ENCODE peak calls at places on chromosomes 12 and 14, in seven cellular contexts. J, T, Y, M, R, A and D are unnamed samples.

GRCh38 chr12:16282978-16283377 is 5.5 kb upstream of the SLC15A5 start:
- DNase-seq in J (no peak), Y (no peak), M (no peak), T (no peak), R (no peak), A (no peak), D (no peak)

GRCh38 chr14:26594756-26595545 is 2.9 kb downstream of the NOVA1 start:
- DNase-seq in R (no peak), J (no peak), T (no peak), Y (no peak), M (no peak), A (no peak), D (no peak)

GRCh38 chr14:89027097-89027740 is 202.8 kb downstream of the TTC8 start:
- DNase-seq in R (no peak), M (no peak), Y (peak), J (peak), A (no peak), T (peak), D (peak)

GRCh38 chr14:37615582-37616289 is 20.3 kb downstream of the TTC6 start:
- DNase-seq in A (no peak), Y (no peak), M (no peak), R (no peak), J (no peak), T (no peak), D (no peak)

GRCh38 chr12:2606186-2606910 is 188.4 kb upstream of the FKBP4 start:
- DNase-seq in R (no peak), Y (no peak), A (no peak), T (no peak), M (no peak), J (no peak), D (no peak)

GRCh38 chr14:57136669-57137068 is 132.0 kb downstream of the EXOC5 start:
- DNase-seq in J (no peak), R (no peak), M (no peak), A (no peak), T (no peak), Y (no peak), D (peak)

GRCh38 chr14:53491256-53491905 is 338.3 kb upstream of the DDHD1 start:
- DNase-seq in J (no peak), R (no peak), T (no peak), M (no peak), A (no peak), Y (no peak), D (no peak)

GRCh38 chr14:22836301-22837058 is at the start of gene MMP14:
- DNase-seq in T (no peak), J (no peak), M (no peak), Y (no peak), R (no peak), A (peak), D (no peak)

GRCh38 chr14:75198291-75198933 is 22.0 kb upstream of the TMED10 start:
- DNase-seq in R (no peak), M (no peak), Y (no peak), T (no peak), J (peak), A (peak), D (no peak)

GRCh38 chr14:65336191-65336591 is 76.3 kb upstream of the FUT8 start:
- DNase-seq in A (no peak), T (no peak), J (no peak), R (no peak), Y (no peak), M (no peak), D (no peak)

GRCh38 chr12:72267974-72268373 is 4.2 kb upstream of the TRHDE start:
- DNase-seq in Y (no peak), M (no peak), T (no peak), J (no peak), R (no peak), A (no peak), D (no peak)

GRCh38 chr14:104745431-104745830 is 7.5 kb upstream of the SIVA1 start:
- DNase-seq in A (no peak), J (no peak), R (no peak), Y (no peak), T (no peak), M (no peak), D (no peak)

GRCh38 chr14:82075566-82075965 is 541.9 kb upstream of the SEL1L start:
- DNase-seq in T (no peak), M (no peak), Y (no peak), A (no peak), R (peak), J (no peak), D (peak)

GRCh38 chr12:132506730-132507538 is 17.0 kb downstream of the FBRSL1 start:
- DNase-seq in R (no peak), J (no peak), Y (no peak), T (peak), A (peak), M (no peak), D (no peak)

GRCh38 chr14:90017371-90017770 is 44.4 kb upstream of the KCNK13 start:
- DNase-seq in R (no peak), Y (no peak), M (no peak), J (no peak), A (no peak), T (no peak), D (no peak)

GRCh38 chr12:100826323-100826722 is 31.7 kb downstream of the ANO4 start:
- DNase-seq in J (peak), A (no peak), M (no peak), Y (peak), T (peak), R (no peak), D (peak)

GRCh38 chr12:115394498-115395220 is 710.7 kb upstream of the TBX3 start:
- DNase-seq in R (no peak), M (no peak), Y (no peak), T (no peak), J (peak), A (no peak), D (peak)

GRCh38 chr12:124045671-124046070 is 72.7 kb downstream of the ZNF664 start:
- DNase-seq in A (no peak), R (no peak), Y (no peak), T (no peak), M (no peak), J (no peak), D (no peak)

GRCh38 chr12:30863839-30864238 is 62.7 kb upstream of the TSPAN11 start:
- DNase-seq in J (no peak), T (no peak), A (no peak), M (no peak), R (no peak), Y (no peak), D (no peak)

GRCh38 chr12:18296201-18296908 is 35.0 kb downstream of the PIK3C2G start:
- DNase-seq in T (no peak), R (no peak), J (no peak), A (no peak), Y (no peak), M (no peak), D (peak)

GRCh38 chr14:69154779-69155178 is 1.9 kb upstream of the DCAF5 start:
- DNase-seq in Y (no peak), J (peak), M (no peak), R (no peak), T (no peak), A (no peak), D (peak)

GRCh38 chr12:87870061-87870460 is 159.1 kb downstream of the C12orf50 start:
- DNase-seq in J (no peak), M (no peak), T (no peak), R (no peak), Y (no peak), A (no peak), D (no peak)

GRCh38 chr12:50927356-50927755 is 25.0 kb upstream of the HIGD1C start:
- DNase-seq in J (no peak), T (no peak), R (no peak), M (no peak), Y (no peak), A (no peak), D (no peak)

GRCh38 chr12:116146386-116146785 is 131.1 kb downstream of the MED13L start:
- DNase-seq in A (no peak), J (no peak), T (no peak), Y (no peak), R (no peak), M (no peak), D (no peak)

GRCh38 chr12:56629459-56630179 is 507 bp downstream of the BAZ2A start:
- DNase-seq in R (no peak), M (no peak), J (no peak), A (peak), T (peak), Y (no peak), D (no peak)

GRCh38 chr14:51989293-51990234 is at the start of gene RTRAF:
- DNase-seq in Y (peak), M (peak), R (peak), T (peak), A (peak), J (peak), D (peak)

GRCh38 chr14:76350671-76351070 is 25.3 kb upstream of the ESRRB start:
- DNase-seq in M (no peak), T (no peak), Y (no peak), R (no peak), A (no peak), J (no peak), D (no peak)

GRCh38 chr12:3802721-3803120 is 49.8 kb upstream of the CRACR2A start:
- DNase-seq in Y (no peak), R (no peak), J (no peak), M (no peak), T (no peak), A (no peak), D (no peak)

GRCh38 chr14:55771242-55772025 is 191.4 kb downstream of the KTN1 start:
- DNase-seq in T (no peak), J (no peak), R (no peak), A (no peak), M (no peak), Y (no peak), D (no peak)

GRCh38 chr12:115599251-115599811 is 678.2 kb downstream of the MED13L start:
- DNase-seq in J (no peak), R (no peak), Y (no peak), A (no peak), T (no peak), M (no peak), D (no peak)

GRCh38 chr14:83541147-83541546 is 1988.8 kb upstream of the FLRT2 start:
- DNase-seq in M (no peak), Y (no peak), R (no peak), T (no peak), A (no peak), J (no peak), D (no peak)

GRCh38 chr12:75816892-75817291 is 214.7 kb downstream of the PHLDA1 start:
- DNase-seq in Y (peak), J (no peak), R (no peak), A (no peak), M (peak), T (no peak), D (no peak)

GRCh38 chr14:61860294-61860918 is 98.2 kb downstream of the SNAPC1 start:
- DNase-seq in J (peak), T (peak), Y (peak), A (peak), R (no peak), M (peak), D (peak)

GRCh38 chr12:127133675-127134335 is 1133.2 kb upstream of the TMEM132C start:
- DNase-seq in J (no peak), R (no peak), A (no peak), M (no peak), T (no peak), Y (no peak), D (peak)

GRCh38 chr12:106226884-106227640 is 20.8 kb downstream of the CKAP4 start:
- DNase-seq in T (peak), J (peak), M (no peak), R (no peak), Y (peak), A (peak), D (peak)

GRCh38 chr12:32541754-32542374 is 137.2 kb upstream of the DNM1L start:
- DNase-seq in A (no peak), J (peak), T (no peak), M (no peak), R (no peak), Y (no peak), D (no peak)

GRCh38 chr14:29222671-29223268 is 456.2 kb downstream of the FOXG1 start:
- DNase-seq in M (no peak), J (peak), A (peak), R (no peak), T (no peak), Y (no peak), D (peak)

GRCh38 chr12:7129647-7130536 is at the start of gene CLSTN3:
- DNase-seq in J (peak), T (peak), A (peak), M (peak), Y (no peak), R (no peak), D (peak)

GRCh38 chr12:7128681-7129593 is at the start of gene RBP5:
- DNase-seq in J (no peak), A (no peak), R (no peak), T (peak), Y (no peak), M (no peak), D (no peak)

GRCh38 chr12:7130791-7131501 is 775 bp downstream of the CLSTN3 start:
- DNase-seq in J (no peak), M (no peak), R (no peak), Y (no peak), T (peak), A (peak), D (peak)

GRCh38 chr12:7130537-7130790 is 293 bp downstream of the CLSTN3 start:
- DNase-seq in T (no peak), Y (no peak), J (no peak), R (no peak), A (no peak), M (no peak), D (no peak)

DNA sequence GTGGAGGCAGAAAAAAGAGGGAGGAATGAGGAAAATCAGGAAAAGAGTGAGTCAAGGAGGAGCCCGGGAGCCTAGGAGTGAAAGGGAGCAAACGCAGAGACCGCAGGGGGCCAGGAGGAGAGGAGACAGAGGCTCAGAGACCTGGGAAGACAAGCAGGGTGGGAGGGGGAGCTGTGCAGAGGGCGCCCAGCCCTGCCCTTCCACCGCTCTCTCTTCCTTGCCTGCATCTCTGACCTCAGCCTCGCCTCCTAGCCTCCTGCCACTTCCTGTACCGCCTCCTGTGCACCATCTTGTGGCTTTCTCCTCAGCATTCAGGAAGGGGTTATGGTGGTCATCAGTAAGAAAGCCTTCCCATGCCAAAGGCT is 1.3 kb downstream of the CLSTN3 start:
- DNase-seq in J (no peak), R (no peak), M (no peak), T (no peak), Y (no peak), A (peak), D (no peak)
- TF ChIP-seq JUND in J (no peak), R (no peak), M (no peak), T (no peak), Y (no peak), A (no peak), D (no peak)

GRCh38 chr12:111419784-111420183 is 14.1 kb downstream of the SH2B3 start:
- DNase-seq in J (no peak), M (no peak), A (no peak), R (no peak), T (no peak), Y (no peak), D (no peak)

GRCh38 chr12:111420494-111420893 is 14.8 kb downstream of the SH2B3 start:
- DNase-seq in Y (no peak), A (no peak), J (no peak), M (no peak), R (no peak), T (no peak), D (no peak)

GRCh38 chr12:111417290-111417689 is 11.6 kb downstream of the SH2B3 start:
- DNase-seq in J (no peak), T (no peak), R (no peak), M (no peak), A (no peak), Y (no peak), D (no peak)

GRCh38 chr12:111418594-111418880 is 12.8 kb downstream of the SH2B3 start:
- DNase-seq in J (no peak), T (no peak), M (no peak), Y (no peak), A (no peak), R (no peak), D (no peak)

GRCh38 chr12:111417784-111418593 is 12.3 kb downstream of the SH2B3 start:
- DNase-seq in R (no peak), Y (no peak), T (no peak), M (no peak), A (no peak), J (no peak), D (no peak)
- TF ChIP-seq JUND in R (no peak), Y (no peak), T (no peak), M (no peak), A (no peak), J (no peak), D (no peak)

GRCh38 chr12:25100203-25100602 is 94.8 kb downstream of the DNAI7 start:
- DNase-seq in A (no peak), T (no peak), Y (no peak), R (no peak), J (no peak), M (no peak), D (no peak)
- TF ChIP-seq JUND in A (no peak), T (no peak), Y (no peak), R (no peak), J (no peak), M (no peak), D (no peak)

DNA sequence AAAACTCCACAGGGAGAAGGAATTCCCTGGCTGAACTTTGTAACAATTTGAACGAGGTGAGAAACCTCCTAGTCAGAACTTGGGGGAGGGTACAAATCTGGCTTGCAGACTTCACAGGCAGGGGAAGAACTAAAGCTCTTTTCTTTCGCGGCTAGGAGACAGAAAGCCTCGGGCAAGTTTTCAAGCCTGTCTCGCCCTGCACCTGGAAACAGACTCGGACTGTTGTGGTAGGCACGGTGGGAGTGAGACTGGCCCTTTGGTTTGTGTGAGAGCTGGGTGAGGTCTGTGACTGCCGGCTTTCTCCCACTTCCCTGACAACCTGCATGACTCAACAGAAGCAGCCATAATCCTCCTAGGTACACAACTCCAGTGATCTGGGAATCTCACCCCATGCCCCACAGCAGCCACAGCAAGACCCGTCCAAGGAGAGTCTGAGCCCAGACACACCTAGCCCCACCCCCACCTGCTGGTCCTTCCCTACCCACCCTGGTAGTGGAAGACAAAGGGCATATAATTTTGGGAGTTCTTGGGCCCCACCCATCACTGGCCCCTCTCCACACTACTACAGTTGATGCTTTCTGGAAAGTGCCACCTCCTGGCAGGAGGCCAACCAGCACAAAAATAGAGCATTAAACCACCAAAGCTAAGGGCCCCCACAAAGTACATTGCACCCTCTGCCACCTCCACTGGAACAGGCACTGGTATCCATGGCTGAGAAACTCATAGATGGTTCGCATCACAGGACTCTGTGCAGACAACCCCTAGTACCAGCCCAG is 102.7 kb upstream of the ST8SIA1 start:
- DNase-seq in T (no peak), M (no peak), A (no peak), Y (no peak), J (no peak), R (no peak), D (no peak)
- TF ChIP-seq JUND in T (no peak), M (no peak), A (no peak), Y (no peak), J (no peak), R (no peak), D (no peak)

DNA sequence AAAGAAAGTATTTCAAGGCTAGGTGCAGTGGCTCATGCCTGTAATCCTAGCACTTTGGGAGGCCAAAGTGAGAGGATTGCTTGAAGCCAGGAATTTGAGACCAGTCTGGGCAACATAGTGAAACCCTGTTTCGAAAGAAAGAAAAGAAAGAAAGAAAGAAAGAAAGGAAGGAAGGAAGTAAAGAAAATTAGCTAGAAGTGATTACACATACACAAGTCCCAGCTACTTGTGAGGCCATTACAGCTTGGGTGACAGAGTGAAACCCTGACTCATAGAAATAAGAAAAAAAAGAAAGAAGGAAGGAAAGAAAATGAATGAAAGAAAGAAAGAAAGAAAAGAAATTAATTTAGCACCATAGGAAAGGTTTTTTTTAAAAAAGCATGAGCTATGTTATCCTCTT is 33.3 kb upstream of the PPP1CC start:
- DNase-seq in A (no peak), J (no peak), T (no peak), Y (no peak), R (no peak), M (no peak), D (no peak)
- TF ChIP-seq JUND in A (no peak), J (no peak), T (no peak), Y (no peak), R (no peak), M (no peak), D (no peak)